ENCODE peak calls at places on chromosomes 3 and 15, in seven cellular contexts. One of them, this sample, is unnamed.

GRCh38 chr3:47772047-47772446 is 9.6 kb downstream of the SMARCC1 start:
- DNase-seq in activated CD4-positive, alpha-beta T cell treated with anti-CD3 and anti-CD28 coated beads, Interleukin-2, amount 50 U/mL, for 4 hours: no peak
- DNase-seq in right lobe of liver: no peak
- DNase-seq in mucosa of gallbladder: no peak
- DNase-seq in AG10803: no peak
- DNase-seq in stimulated activated CD8-positive, alpha-beta memory T cell treated with anti-CD3 and anti-CD28 coated beads, Interleukin-7, amount 100 ng/mL, for 1 hour: no peak
- DNase-seq in activated naive CD4-positive, alpha-beta T cell: no peak
- DNase-seq in this sample: no peak

GRCh38 chr15:40754574-40754882 is 526 bp downstream of the RMDN3 start:
- DNase-seq in stimulated activated CD8-positive, alpha-beta memory T cell treated with anti-CD3 and anti-CD28 coated beads, Interleukin-7, amount 100 ng/mL, for 1 hour: no peak
- DNase-seq in right lobe of liver: no peak
- DNase-seq in activated naive CD4-positive, alpha-beta T cell: no peak
- DNase-seq in AG10803: peak
- DNase-seq in mucosa of gallbladder: no peak
- DNase-seq in activated CD4-positive, alpha-beta T cell treated with anti-CD3 and anti-CD28 coated beads, Interleukin-2, amount 50 U/mL, for 4 hours: no peak
- DNase-seq in this sample: no peak

GRCh38 chr3:187281191-187281714 is 10.3 kb downstream of the MASP1 start:
- DNase-seq in activated CD4-positive, alpha-beta T cell treated with anti-CD3 and anti-CD28 coated beads, Interleukin-2, amount 50 U/mL, for 4 hours: no peak
- DNase-seq in activated naive CD4-positive, alpha-beta T cell: no peak
- DNase-seq in stimulated activated CD8-positive, alpha-beta memory T cell treated with anti-CD3 and anti-CD28 coated beads, Interleukin-7, amount 100 ng/mL, for 1 hour: no peak
- DNase-seq in right lobe of liver: no peak
- DNase-seq in AG10803: peak
- DNase-seq in mucosa of gallbladder: no peak
- DNase-seq in this sample: no peak

GRCh38 chr3:146454796-146455195 is 14.6 kb downstream of the PLSCR2 start:
- DNase-seq in mucosa of gallbladder: no peak
- DNase-seq in AG10803: no peak
- DNase-seq in right lobe of liver: no peak
- DNase-seq in activated naive CD4-positive, alpha-beta T cell: no peak
- DNase-seq in stimulated activated CD8-positive, alpha-beta memory T cell treated with anti-CD3 and anti-CD28 coated beads, Interleukin-7, amount 100 ng/mL, for 1 hour: no peak
- DNase-seq in activated CD4-positive, alpha-beta T cell treated with anti-CD3 and anti-CD28 coated beads, Interleukin-2, amount 50 U/mL, for 4 hours: no peak
- DNase-seq in this sample: no peak

GRCh38 chr15:39409876-39410505 is 170.9 kb upstream of the THBS1 start:
- DNase-seq in activated naive CD4-positive, alpha-beta T cell: no peak
- DNase-seq in mucosa of gallbladder: no peak
- DNase-seq in AG10803: peak
- DNase-seq in stimulated activated CD8-positive, alpha-beta memory T cell treated with anti-CD3 and anti-CD28 coated beads, Interleukin-7, amount 100 ng/mL, for 1 hour: no peak
- DNase-seq in right lobe of liver: no peak
- DNase-seq in activated CD4-positive, alpha-beta T cell treated with anti-CD3 and anti-CD28 coated beads, Interleukin-2, amount 50 U/mL, for 4 hours: no peak
- DNase-seq in this sample: no peak

GRCh38 chr3:76047368-76047767 is 262.0 kb upstream of the ZNF717 start:
- DNase-seq in activated CD4-positive, alpha-beta T cell treated with anti-CD3 and anti-CD28 coated beads, Interleukin-2, amount 50 U/mL, for 4 hours: no peak
- DNase-seq in right lobe of liver: no peak
- DNase-seq in stimulated activated CD8-positive, alpha-beta memory T cell treated with anti-CD3 and anti-CD28 coated beads, Interleukin-7, amount 100 ng/mL, for 1 hour: no peak
- DNase-seq in AG10803: no peak
- DNase-seq in mucosa of gallbladder: no peak
- DNase-seq in activated naive CD4-positive, alpha-beta T cell: no peak
- DNase-seq in this sample: no peak

GRCh38 chr3:136990826-136991225 is 33.0 kb downstream of the IL20RB start:
- DNase-seq in right lobe of liver: no peak
- DNase-seq in mucosa of gallbladder: no peak
- DNase-seq in activated CD4-positive, alpha-beta T cell treated with anti-CD3 and anti-CD28 coated beads, Interleukin-2, amount 50 U/mL, for 4 hours: no peak
- DNase-seq in stimulated activated CD8-positive, alpha-beta memory T cell treated with anti-CD3 and anti-CD28 coated beads, Interleukin-7, amount 100 ng/mL, for 1 hour: no peak
- DNase-seq in activated naive CD4-positive, alpha-beta T cell: no peak
- DNase-seq in AG10803: no peak
- DNase-seq in this sample: no peak

GRCh38 chr3:16200411-16200810 is 25.9 kb downstream of the GALNT15 start:
- DNase-seq in right lobe of liver: no peak
- DNase-seq in AG10803: peak
- DNase-seq in stimulated activated CD8-positive, alpha-beta memory T cell treated with anti-CD3 and anti-CD28 coated beads, Interleukin-7, amount 100 ng/mL, for 1 hour: no peak
- DNase-seq in activated naive CD4-positive, alpha-beta T cell: no peak
- DNase-seq in mucosa of gallbladder: no peak
- DNase-seq in activated CD4-positive, alpha-beta T cell treated with anti-CD3 and anti-CD28 coated beads, Interleukin-2, amount 50 U/mL, for 4 hours: no peak
- DNase-seq in this sample: peak

GRCh38 chr15:68447976-68448755 is 16.2 kb upstream of the ITGA11 start:
- DNase-seq in stimulated activated CD8-positive, alpha-beta memory T cell treated with anti-CD3 and anti-CD28 coated beads, Interleukin-7, amount 100 ng/mL, for 1 hour: no peak
- DNase-seq in right lobe of liver: no peak
- DNase-seq in AG10803: no peak
- DNase-seq in activated naive CD4-positive, alpha-beta T cell: no peak
- DNase-seq in activated CD4-positive, alpha-beta T cell treated with anti-CD3 and anti-CD28 coated beads, Interleukin-2, amount 50 U/mL, for 4 hours: no peak
- DNase-seq in mucosa of gallbladder: no peak
- DNase-seq in this sample: no peak

GRCh38 chr3:16369885-16370284 is 104.9 kb downstream of the OXNAD1 start:
- DNase-seq in activated naive CD4-positive, alpha-beta T cell: no peak
- DNase-seq in stimulated activated CD8-positive, alpha-beta memory T cell treated with anti-CD3 and anti-CD28 coated beads, Interleukin-7, amount 100 ng/mL, for 1 hour: no peak
- DNase-seq in right lobe of liver: no peak
- DNase-seq in AG10803: peak
- DNase-seq in activated CD4-positive, alpha-beta T cell treated with anti-CD3 and anti-CD28 coated beads, Interleukin-2, amount 50 U/mL, for 4 hours: no peak
- DNase-seq in mucosa of gallbladder: no peak
- DNase-seq in this sample: no peak

GRCh38 chr15:40197434-40197833 is 36.6 kb downstream of the BUB1B start:
- DNase-seq in activated CD4-positive, alpha-beta T cell treated with anti-CD3 and anti-CD28 coated beads, Interleukin-2, amount 50 U/mL, for 4 hours: no peak
- DNase-seq in right lobe of liver: no peak
- DNase-seq in mucosa of gallbladder: no peak
- DNase-seq in AG10803: no peak
- DNase-seq in activated naive CD4-positive, alpha-beta T cell: no peak
- DNase-seq in stimulated activated CD8-positive, alpha-beta memory T cell treated with anti-CD3 and anti-CD28 coated beads, Interleukin-7, amount 100 ng/mL, for 1 hour: no peak
- DNase-seq in this sample: no peak

GRCh38 chr15:57606048-57606447 is 14.3 kb downstream of the MYZAP start:
- DNase-seq in mucosa of gallbladder: no peak
- DNase-seq in activated CD4-positive, alpha-beta T cell treated with anti-CD3 and anti-CD28 coated beads, Interleukin-2, amount 50 U/mL, for 4 hours: no peak
- DNase-seq in right lobe of liver: no peak
- DNase-seq in stimulated activated CD8-positive, alpha-beta memory T cell treated with anti-CD3 and anti-CD28 coated beads, Interleukin-7, amount 100 ng/mL, for 1 hour: no peak
- DNase-seq in AG10803: no peak
- DNase-seq in activated naive CD4-positive, alpha-beta T cell: no peak
- DNase-seq in this sample: no peak

GRCh38 chr15:91271565-91272153 is 171.6 kb downstream of the SV2B start:
- DNase-seq in mucosa of gallbladder: peak
- DNase-seq in activated naive CD4-positive, alpha-beta T cell: peak
- DNase-seq in activated CD4-positive, alpha-beta T cell treated with anti-CD3 and anti-CD28 coated beads, Interleukin-2, amount 50 U/mL, for 4 hours: peak
- DNase-seq in stimulated activated CD8-positive, alpha-beta memory T cell treated with anti-CD3 and anti-CD28 coated beads, Interleukin-7, amount 100 ng/mL, for 1 hour: peak
- DNase-seq in right lobe of liver: no peak
- DNase-seq in AG10803: peak
- DNase-seq in this sample: peak

GRCh38 chr3:42693530-42693930 is 8.2 kb downstream of the KLHL40 start:
- DNase-seq in activated CD4-positive, alpha-beta T cell treated with anti-CD3 and anti-CD28 coated beads, Interleukin-2, amount 50 U/mL, for 4 hours: no peak
- DNase-seq in stimulated activated CD8-positive, alpha-beta memory T cell treated with anti-CD3 and anti-CD28 coated beads, Interleukin-7, amount 100 ng/mL, for 1 hour: no peak
- DNase-seq in right lobe of liver: no peak
- DNase-seq in activated naive CD4-positive, alpha-beta T cell: no peak
- DNase-seq in mucosa of gallbladder: no peak
- DNase-seq in AG10803: no peak
- DNase-seq in this sample: no peak